ENCODE peak calls at places on chromosomes 11 and 22, in six cellular contexts. R is HCT116, G is neural progenitor cell, M is mesenchymal stem cell, V is Karpas-422, J is neuronal stem cell. F is an unnamed sample.

GRCh38 chr11:8726395-8726794 is 43.8 kb downstream of the RPL27A start:
- DNase-seq in R (no peak), G (no peak), M (no peak), V (no peak), J (no peak), F (no peak)

GRCh38 chr22:32306561-32306960 is 51.1 kb upstream of the RFPL3 start:
- DNase-seq in R (no peak), G (no peak), M (no peak), V (no peak), J (no peak), F (no peak)

GRCh38 chr11:32115406-32115805 is 24.5 kb downstream of the RCN1 start:
- DNase-seq in R (no peak), G (no peak), M (no peak), V (no peak), J (no peak), F (no peak)

GRCh38 chr11:77345621-77346020 is 44.1 kb upstream of the GDPD4 start:
- DNase-seq in R (no peak), G (no peak), M (peak), V (no peak), J (no peak), F (no peak)

GRCh38 chr11:57316017-57316416 is 8.7 kb downstream of the TNKS1BP1 start:
- DNase-seq in R (no peak), G (no peak), M (no peak), V (no peak), J (no peak), F (no peak)

GRCh38 chr22:46147061-46147460 is 3.3 kb upstream of the PPARA start:
- DNase-seq in R (no peak), G (no peak), M (no peak), V (no peak), J (no peak), F (no peak)

GRCh38 chr22:20466659-20467379 is 28.8 kb downstream of the KLHL22 start:
- DNase-seq in R (no peak), G (no peak), M (no peak), V (no peak), J (no peak), F (no peak)

GRCh38 chr22:46052331-46052771 is 75.4 kb upstream of the WNT7B start:
- DNase-seq in R (no peak), G (no peak), M (no peak), V (no peak), J (no peak), F (no peak)

GRCh38 chr11:69455969-69456368 is 25.5 kb upstream of the LINC01488 start:
- DNase-seq in R (no peak), G (no peak), M (no peak), V (no peak), J (no peak), F (no peak)

GRCh38 chr11:8297781-8298440 is 34.2 kb upstream of the LMO1 start:
- DNase-seq in R (no peak), G (no peak), M (no peak), V (no peak), J (no peak), F (no peak)

GRCh38 chr22:18962308-18962635 is 26.2 kb upstream of the PRODH start:
- DNase-seq in R (no peak), G (no peak), M (no peak), V (no peak), J (no peak), F (no peak)

GRCh38 chr11:13076961-13077360 is 67.8 kb downstream of the RASSF10 start:
- DNase-seq in R (no peak), G (no peak), M (no peak), V (no peak), J (no peak), F (no peak)

GRCh38 chr22:20937794-20938148 is 20.6 kb downstream of the CRKL start:
- DNase-seq in R (no peak), G (no peak), M (no peak), V (no peak), J (no peak), F (no peak)

GRCh38 chr22:44638966-44639739 is 62.9 kb upstream of the PRR5 start:
- DNase-seq in R (no peak), G (no peak), M (no peak), V (no peak), J (no peak), F (no peak)

GRCh38 chr11:11157201-11157600 is 195.8 kb downstream of the CSNK2A3 start:
- DNase-seq in R (peak), G (peak), M (peak), V (peak), J (no peak), F (peak)

GRCh38 chr11:117281159-117281558 is 10.0 kb upstream of the BACE1-AS start:
- DNase-seq in R (peak), G (no peak), M (peak), V (no peak), J (no peak), F (no peak)

GRCh38 chr22:35589071-35589735 is 27.9 kb downstream of the MB start:
- DNase-seq in R (peak), G (no peak), M (peak), V (no peak), J (no peak), F (no peak)

GRCh38 chr11:2853997-2854560 is 31.5 kb downstream of the CDKN1C start:
- DNase-seq in R (no peak), G (no peak), M (no peak), V (no peak), J (no peak), F (no peak)

GRCh38 chr11:90525962-90526361 is 303.1 kb upstream of the CHORDC1 start:
- DNase-seq in R (no peak), G (no peak), M (no peak), V (no peak), J (no peak), F (no peak)

GRCh38 chr11:48003926-48004325 is 23.6 kb downstream of the PTPRJ start:
- DNase-seq in R (no peak), G (no peak), M (no peak), V (no peak), J (no peak), F (no peak)

GRCh38 chr11:2376751-2377451 is at the start of gene CD81:
- DNase-seq in R (no peak), G (peak), M (no peak), V (peak), J (peak), F (no peak)

GRCh38 chr11:18225906-18226305 is 10.7 kb downstream of the SAA4 start:
- DNase-seq in R (no peak), G (no peak), M (no peak), V (no peak), J (no peak), F (no peak)

GRCh38 chr11:44972746-44973435 is 22.2 kb upstream of the TP53I11 start:
- DNase-seq in R (no peak), G (no peak), M (no peak), V (no peak), J (no peak), F (no peak)

GRCh38 chr22:32752868-32753520 is 48.5 kb upstream of the TIMP3 start:
- DNase-seq in R (no peak), G (no peak), M (peak), V (no peak), J (no peak), F (no peak)

GRCh38 chr11:102457865-102458264 is 5.3 kb upstream of the TMEM123 start:
- DNase-seq in R (no peak), G (no peak), M (no peak), V (no peak), J (no peak), F (no peak)

GRCh38 chr11:29634248-29634647 is 382.6 kb downstream of the KCNA4 start:
- DNase-seq in R (no peak), G (peak), M (no peak), V (no peak), J (no peak), F (peak)

GRCh38 chr11:116913000-116913399 is 75.6 kb upstream of the APOA1 start:
- DNase-seq in R (no peak), G (no peak), M (peak), V (no peak), J (no peak), F (no peak)

GRCh38 chr11:15471028-15471708 is 356.4 kb downstream of the INSC start:
- DNase-seq in R (no peak), G (no peak), M (no peak), V (no peak), J (no peak), F (no peak)

GRCh38 chr11:122804796-122805195 is 33.5 kb upstream of the CRTAM start:
- DNase-seq in R (no peak), G (no peak), M (no peak), V (no peak), J (no peak), F (no peak)
- H2AFZ ChIP-seq in R (no peak), G (no peak), M (no peak), V (no peak), J (no peak), F (no peak)

GRCh38 chr22:24424001-24424900 is 3.1 kb upstream of the ADORA2A start:
- DNase-seq in R (no peak), G (peak), M (no peak), V (peak), J (no peak), F (peak)
- H2AFZ ChIP-seq in R (no peak), G (peak), M (no peak), V (no peak), J (peak), F (peak)

GRCh38 chr11:67451658-67451976 is 912 bp downstream of the GPR152 start:
- DNase-seq in R (no peak), G (no peak), M (no peak), V (no peak), J (no peak), F (no peak)

GRCh38 chr11:67453816-67454732 is 1.1 kb upstream of the CABP4 start:
- DNase-seq in R (no peak), G (no peak), M (no peak), V (no peak), J (no peak), F (no peak)

GRCh38 chr11:67455054-67455453 is at the start of gene CABP4:
- DNase-seq in R (no peak), G (no peak), M (no peak), V (no peak), J (no peak), F (no peak)

GRCh38 chr11:67450796-67451657 is 1.5 kb downstream of the GPR152 start:
- DNase-seq in R (no peak), G (peak), M (no peak), V (no peak), J (no peak), F (no peak)

GRCh38 chr11:67452141-67452952 is at the start of gene GPR152:
- DNase-seq in R (no peak), G (no peak), M (no peak), V (no peak), J (no peak), F (no peak)
- H2AFZ ChIP-seq in R (no peak), G (no peak), M (no peak), V (no peak), J (peak), F (no peak)

GRCh38 chr11:61935861-61936260 is 14.3 kb upstream of the BEST1 start:
- DNase-seq in R (no peak), G (no peak), M (no peak), V (no peak), J (no peak), F (no peak)

GRCh38 chr11:61928606-61929005 is 11.2 kb upstream of the RAB3IL1 start:
- DNase-seq in R (no peak), G (no peak), M (no peak), V (no peak), J (no peak), F (no peak)

GRCh38 chr11:61927501-61927900 is 10.1 kb upstream of the RAB3IL1 start:
- DNase-seq in R (no peak), G (no peak), M (no peak), V (no peak), J (no peak), F (no peak)

GRCh38 chr11:61926235-61926634 is 8.9 kb upstream of the RAB3IL1 start:
- DNase-seq in R (no peak), G (no peak), M (no peak), V (no peak), J (no peak), F (no peak)

DNA sequence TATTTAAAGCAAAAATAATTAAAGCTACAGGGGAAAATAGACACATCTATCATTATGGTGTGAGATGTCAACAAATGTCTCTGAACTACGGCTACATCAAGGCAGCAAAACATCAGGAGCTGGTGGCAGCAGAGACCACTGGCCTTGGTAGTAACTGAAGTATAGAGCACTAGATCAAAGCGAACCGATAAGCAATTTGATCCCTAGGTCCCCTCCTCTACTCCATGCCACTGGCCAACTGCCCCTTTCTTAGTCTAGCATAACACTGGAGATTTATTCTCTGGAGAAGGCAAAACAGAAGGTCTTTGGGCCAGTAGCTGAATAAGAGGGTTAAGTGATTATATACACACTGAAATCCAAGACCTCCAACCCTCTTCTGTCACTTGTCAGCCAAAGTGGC is 13.6 kb upstream of the RAB3IL1 start:
- DNase-seq in R (no peak), G (no peak), M (no peak), V (no peak), J (no peak), F (no peak)
- H2AFZ ChIP-seq in R (no peak), G (no peak), M (no peak), V (no peak), J (no peak), F (no peak)

GRCh38 chr11:82906236-82906635 is 4.7 kb downstream of the DDIAS start:
- DNase-seq in R (peak), G (peak), M (peak), V (peak), J (no peak), F (peak)
- H2AFZ ChIP-seq in R (no peak), G (no peak), M (no peak), V (no peak), J (no peak), F (no peak)

GRCh38 chr22:37676691-37677627 is 1.5 kb downstream of the LGALS1 start:
- DNase-seq in R (peak), G (peak), M (peak), V (peak), J (peak), F (peak)
- H2AFZ ChIP-seq in R (no peak), G (peak), M (no peak), V (peak), J (peak), F (peak)

DNA sequence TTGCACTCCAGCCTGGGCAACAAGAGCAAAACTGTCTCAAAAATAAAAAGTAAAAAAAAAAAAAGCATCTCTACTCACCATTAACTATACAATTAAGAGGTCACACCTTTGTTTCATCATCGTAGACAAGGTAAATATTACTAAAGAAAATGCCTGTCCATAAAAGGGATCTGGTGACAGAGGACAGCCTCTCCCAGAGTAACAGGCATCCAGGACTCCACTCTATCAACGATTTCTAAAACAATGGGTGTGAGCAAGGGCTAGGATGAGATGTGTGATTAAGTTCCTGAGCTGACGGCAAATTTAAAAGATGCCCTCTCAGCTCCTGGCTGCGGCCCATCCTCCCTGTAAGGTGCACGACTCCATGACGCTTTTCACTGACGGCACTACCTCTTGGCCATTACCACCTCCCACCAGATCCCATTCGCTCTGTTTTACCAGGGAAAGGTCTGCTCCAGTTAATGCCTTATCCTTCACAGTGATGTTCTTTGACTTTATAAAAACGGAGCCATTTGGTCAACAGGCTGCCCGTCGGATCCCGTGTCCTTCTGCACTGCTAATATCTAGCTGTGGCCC is 2.3 kb upstream of the TMEM45B start:
- DNase-seq in R (no peak), G (no peak), M (no peak), V (no peak), J (no peak), F (no peak)
- H2AFZ ChIP-seq in R (no peak), G (no peak), M (no peak), V (no peak), J (no peak), F (no peak)

DNA sequence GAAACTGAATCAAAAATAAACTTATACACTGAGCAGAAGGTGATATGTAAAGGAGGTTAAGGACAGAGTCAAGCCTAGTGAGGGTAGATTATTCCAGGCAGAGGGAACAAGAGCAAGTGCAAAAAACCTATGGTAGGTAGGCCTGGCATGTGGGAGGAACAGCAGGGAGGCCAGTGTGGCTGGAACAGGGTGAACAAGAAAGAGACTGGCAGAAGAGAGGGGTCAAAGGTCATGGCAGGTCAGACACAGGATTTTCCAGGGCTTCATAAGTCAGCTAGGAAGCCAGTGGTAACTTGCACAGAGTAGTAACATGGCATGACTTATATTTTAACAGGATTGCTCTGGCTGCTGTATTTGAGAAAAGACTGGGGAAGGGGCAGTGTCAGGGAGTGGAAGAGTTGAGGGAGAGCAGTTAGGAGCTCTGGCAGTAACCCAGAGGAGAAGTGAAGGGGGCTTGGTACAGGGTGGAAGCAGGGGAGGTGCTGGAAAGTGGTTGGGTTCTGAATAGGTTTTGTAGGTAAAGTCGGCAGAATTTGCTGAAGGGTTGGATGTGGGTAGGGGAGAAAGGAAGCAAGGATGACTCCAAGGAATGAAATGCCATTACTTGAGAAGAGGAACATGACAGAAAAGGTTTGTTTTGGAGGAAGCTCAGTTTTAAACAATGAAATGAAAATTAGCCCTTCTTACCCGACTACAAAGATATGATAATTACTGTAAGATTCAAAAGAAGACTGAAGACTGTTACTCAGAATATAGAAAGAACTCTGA is 86.2 kb downstream of the ZNRF3 start:
- DNase-seq in R (no peak), G (peak), M (no peak), V (no peak), J (no peak), F (no peak)
- H2AFZ ChIP-seq in R (no peak), G (no peak), M (no peak), V (no peak), J (no peak), F (no peak)